ENCODE peak calls at places on chromosome 7, in six cellular contexts. One of them, this sample, is unnamed.
A peak's percentile ranks its signal among the peaks of the same experiment; 100 is the strongest.

GRCh38 chr7:64045301-64046040 is at the start of gene ZNF727:
- DNase-seq in NAMALWA: no peak
- DNase-seq in HEK293T: no peak
- DNase-seq in astrocyte of the spinal cord: no peak
- DNase-seq in fibroblast of pulmonary artery: no peak
- DNase-seq in activated CD8-positive, alpha-beta memory T cell treated with anti-CD3 and anti-CD28 coated beads, Interleukin-2, amount 50 U/mL, for 4 hours: peak; percentile 19
- DNase-seq in this sample: no peak

GRCh38 chr7:17937506-17938115 is 2.7 kb downstream of the SNX13 start:
- DNase-seq in astrocyte of the spinal cord: no peak
- DNase-seq in fibroblast of pulmonary artery: no peak
- DNase-seq in activated CD8-positive, alpha-beta memory T cell treated with anti-CD3 and anti-CD28 coated beads, Interleukin-2, amount 50 U/mL, for 4 hours: no peak
- DNase-seq in HEK293T: no peak
- DNase-seq in NAMALWA: peak; percentile 49
- DNase-seq in this sample: no peak

GRCh38 chr7:94382155-94382554 is 12.5 kb upstream of the COL1A2 start:
- DNase-seq in HEK293T: no peak
- DNase-seq in NAMALWA: no peak
- DNase-seq in astrocyte of the spinal cord: no peak
- DNase-seq in fibroblast of pulmonary artery: no peak
- DNase-seq in activated CD8-positive, alpha-beta memory T cell treated with anti-CD3 and anti-CD28 coated beads, Interleukin-2, amount 50 U/mL, for 4 hours: no peak
- DNase-seq in this sample: no peak

GRCh38 chr7:128701062-128701785 is 29.1 kb downstream of the GARIN1A start:
- DNase-seq in HEK293T: no peak
- DNase-seq in fibroblast of pulmonary artery: no peak
- DNase-seq in NAMALWA: no peak
- DNase-seq in activated CD8-positive, alpha-beta memory T cell treated with anti-CD3 and anti-CD28 coated beads, Interleukin-2, amount 50 U/mL, for 4 hours: no peak
- DNase-seq in astrocyte of the spinal cord: no peak
- DNase-seq in this sample: no peak

GRCh38 chr7:1403844-1404404 is 55.3 kb downstream of the MICALL2 start:
- DNase-seq in fibroblast of pulmonary artery: peak; percentile 54
- DNase-seq in NAMALWA: no peak
- DNase-seq in astrocyte of the spinal cord: peak; percentile 79
- DNase-seq in activated CD8-positive, alpha-beta memory T cell treated with anti-CD3 and anti-CD28 coated beads, Interleukin-2, amount 50 U/mL, for 4 hours: no peak
- DNase-seq in HEK293T: peak; percentile 38
- DNase-seq in this sample: peak; percentile 32

GRCh38 chr7:15555385-15555859 is 6.4 kb downstream of the AGMO start:
- DNase-seq in activated CD8-positive, alpha-beta memory T cell treated with anti-CD3 and anti-CD28 coated beads, Interleukin-2, amount 50 U/mL, for 4 hours: no peak
- DNase-seq in HEK293T: no peak
- DNase-seq in fibroblast of pulmonary artery: peak; percentile 43
- DNase-seq in astrocyte of the spinal cord: peak; percentile 34
- DNase-seq in NAMALWA: no peak
- DNase-seq in this sample: peak; percentile 54

GRCh38 chr7:105766421-105767191 is 109.8 kb downstream of the ATXN7L1 start:
- DNase-seq in HEK293T: no peak
- DNase-seq in fibroblast of pulmonary artery: no peak
- DNase-seq in NAMALWA: no peak
- DNase-seq in activated CD8-positive, alpha-beta memory T cell treated with anti-CD3 and anti-CD28 coated beads, Interleukin-2, amount 50 U/mL, for 4 hours: no peak
- DNase-seq in astrocyte of the spinal cord: no peak
- DNase-seq in this sample: peak; percentile 23

GRCh38 chr7:120138497-120138896 is 134.5 kb upstream of the KCND2 start:
- DNase-seq in astrocyte of the spinal cord: no peak
- DNase-seq in HEK293T: no peak
- DNase-seq in fibroblast of pulmonary artery: no peak
- DNase-seq in NAMALWA: no peak
- DNase-seq in activated CD8-positive, alpha-beta memory T cell treated with anti-CD3 and anti-CD28 coated beads, Interleukin-2, amount 50 U/mL, for 4 hours: no peak
- DNase-seq in this sample: no peak

GRCh38 chr7:2087744-2088143 is 145.0 kb downstream of the MAD1L1 start:
- DNase-seq in astrocyte of the spinal cord: no peak
- DNase-seq in fibroblast of pulmonary artery: no peak
- DNase-seq in HEK293T: no peak
- DNase-seq in activated CD8-positive, alpha-beta memory T cell treated with anti-CD3 and anti-CD28 coated beads, Interleukin-2, amount 50 U/mL, for 4 hours: no peak
- DNase-seq in NAMALWA: no peak
- DNase-seq in this sample: no peak

GRCh38 chr7:98133621-98134266 is 27.1 kb downstream of the LMTK2 start:
- DNase-seq in HEK293T: no peak
- DNase-seq in activated CD8-positive, alpha-beta memory T cell treated with anti-CD3 and anti-CD28 coated beads, Interleukin-2, amount 50 U/mL, for 4 hours: no peak
- DNase-seq in astrocyte of the spinal cord: peak; percentile 17
- DNase-seq in fibroblast of pulmonary artery: no peak
- DNase-seq in NAMALWA: peak; percentile 25
- DNase-seq in this sample: no peak

GRCh38 chr7:3649678-3650445 is 348.8 kb downstream of the SDK1 start:
- DNase-seq in NAMALWA: no peak
- DNase-seq in astrocyte of the spinal cord: peak; percentile 25
- DNase-seq in fibroblast of pulmonary artery: peak; percentile 23
- DNase-seq in HEK293T: no peak
- DNase-seq in activated CD8-positive, alpha-beta memory T cell treated with anti-CD3 and anti-CD28 coated beads, Interleukin-2, amount 50 U/mL, for 4 hours: no peak
- DNase-seq in this sample: no peak

GRCh38 chr7:26789481-26790175 is 74.8 kb downstream of the SKAP2 start:
- DNase-seq in HEK293T: no peak
- DNase-seq in astrocyte of the spinal cord: no peak
- DNase-seq in fibroblast of pulmonary artery: no peak
- DNase-seq in activated CD8-positive, alpha-beta memory T cell treated with anti-CD3 and anti-CD28 coated beads, Interleukin-2, amount 50 U/mL, for 4 hours: no peak
- DNase-seq in NAMALWA: no peak
- DNase-seq in this sample: no peak

GRCh38 chr7:139870406-139870805 is 41.3 kb downstream of the TBXAS1 start:
- DNase-seq in HEK293T: no peak
- DNase-seq in NAMALWA: no peak
- DNase-seq in fibroblast of pulmonary artery: no peak
- DNase-seq in astrocyte of the spinal cord: no peak
- DNase-seq in activated CD8-positive, alpha-beta memory T cell treated with anti-CD3 and anti-CD28 coated beads, Interleukin-2, amount 50 U/mL, for 4 hours: no peak
- DNase-seq in this sample: no peak

GRCh38 chr7:127761196-127761595 is 109.2 kb downstream of the SND1 start:
- DNase-seq in HEK293T: no peak
- DNase-seq in fibroblast of pulmonary artery: no peak
- DNase-seq in activated CD8-positive, alpha-beta memory T cell treated with anti-CD3 and anti-CD28 coated beads, Interleukin-2, amount 50 U/mL, for 4 hours: no peak
- DNase-seq in NAMALWA: no peak
- DNase-seq in astrocyte of the spinal cord: no peak
- DNase-seq in this sample: no peak

GRCh38 chr7:149199234-149199990 is 4.1 kb downstream of the ZNF282 start:
- DNase-seq in fibroblast of pulmonary artery: peak; percentile 43
- DNase-seq in HEK293T: no peak
- DNase-seq in activated CD8-positive, alpha-beta memory T cell treated with anti-CD3 and anti-CD28 coated beads, Interleukin-2, amount 50 U/mL, for 4 hours: no peak
- DNase-seq in NAMALWA: no peak
- DNase-seq in astrocyte of the spinal cord: peak; percentile 40
- DNase-seq in this sample: no peak

GRCh38 chr7:150968056-150968455 is 10.1 kb downstream of the KCNH2 start:
- DNase-seq in NAMALWA: no peak
- DNase-seq in activated CD8-positive, alpha-beta memory T cell treated with anti-CD3 and anti-CD28 coated beads, Interleukin-2, amount 50 U/mL, for 4 hours: no peak
- DNase-seq in HEK293T: no peak
- DNase-seq in fibroblast of pulmonary artery: no peak
- DNase-seq in astrocyte of the spinal cord: no peak
- DNase-seq in this sample: no peak

GRCh38 chr7:142334806-142335205 is 76.9 kb upstream of the PRSS58 start:
- DNase-seq in NAMALWA: no peak
- DNase-seq in HEK293T: no peak
- DNase-seq in activated CD8-positive, alpha-beta memory T cell treated with anti-CD3 and anti-CD28 coated beads, Interleukin-2, amount 50 U/mL, for 4 hours: no peak
- DNase-seq in fibroblast of pulmonary artery: no peak
- DNase-seq in astrocyte of the spinal cord: no peak
- DNase-seq in this sample: no peak

GRCh38 chr7:131530137-131530536 is 26.3 kb downstream of the PODXL start:
- DNase-seq in astrocyte of the spinal cord: no peak
- DNase-seq in NAMALWA: no peak
- DNase-seq in fibroblast of pulmonary artery: no peak
- DNase-seq in activated CD8-positive, alpha-beta memory T cell treated with anti-CD3 and anti-CD28 coated beads, Interleukin-2, amount 50 U/mL, for 4 hours: no peak
- DNase-seq in HEK293T: no peak
- DNase-seq in this sample: no peak

GRCh38 chr7:37031571-37032257 is 307.4 kb upstream of the AOAH start:
- DNase-seq in fibroblast of pulmonary artery: peak; percentile 99
- DNase-seq in activated CD8-positive, alpha-beta memory T cell treated with anti-CD3 and anti-CD28 coated beads, Interleukin-2, amount 50 U/mL, for 4 hours: peak; percentile 33
- DNase-seq in HEK293T: peak; percentile 49
- DNase-seq in astrocyte of the spinal cord: peak; percentile 99
- DNase-seq in NAMALWA: no peak
- DNase-seq in this sample: no peak

GRCh38 chr7:116630932-116631449 is 41.0 kb upstream of the MET start:
- DNase-seq in astrocyte of the spinal cord: peak; percentile 90
- DNase-seq in activated CD8-positive, alpha-beta memory T cell treated with anti-CD3 and anti-CD28 coated beads, Interleukin-2, amount 50 U/mL, for 4 hours: no peak
- DNase-seq in fibroblast of pulmonary artery: peak; percentile 76
- DNase-seq in HEK293T: peak; percentile 56
- DNase-seq in NAMALWA: no peak
- DNase-seq in this sample: peak; percentile 3

GRCh38 chr7:115805458-115805857 is 225.1 kb downstream of the TFEC start:
- DNase-seq in HEK293T: no peak
- DNase-seq in activated CD8-positive, alpha-beta memory T cell treated with anti-CD3 and anti-CD28 coated beads, Interleukin-2, amount 50 U/mL, for 4 hours: no peak
- DNase-seq in astrocyte of the spinal cord: peak; percentile 50
- DNase-seq in NAMALWA: no peak
- DNase-seq in fibroblast of pulmonary artery: no peak
- DNase-seq in this sample: no peak

GRCh38 chr7:11524476-11525398 is 307.3 kb downstream of the THSD7A start:
- DNase-seq in activated CD8-positive, alpha-beta memory T cell treated with anti-CD3 and anti-CD28 coated beads, Interleukin-2, amount 50 U/mL, for 4 hours: no peak
- DNase-seq in fibroblast of pulmonary artery: no peak
- DNase-seq in NAMALWA: no peak
- DNase-seq in HEK293T: no peak
- DNase-seq in astrocyte of the spinal cord: no peak
- DNase-seq in this sample: no peak

GRCh38 chr7:90948085-90948484 is 316.1 kb upstream of the FZD1 start:
- DNase-seq in activated CD8-positive, alpha-beta memory T cell treated with anti-CD3 and anti-CD28 coated beads, Interleukin-2, amount 50 U/mL, for 4 hours: no peak
- DNase-seq in astrocyte of the spinal cord: no peak
- DNase-seq in fibroblast of pulmonary artery: no peak
- DNase-seq in HEK293T: no peak
- DNase-seq in NAMALWA: no peak
- DNase-seq in this sample: no peak

GRCh38 chr7:28152594-28152993 is 28.0 kb downstream of the JAZF1 start:
- DNase-seq in NAMALWA: no peak
- DNase-seq in astrocyte of the spinal cord: no peak
- DNase-seq in activated CD8-positive, alpha-beta memory T cell treated with anti-CD3 and anti-CD28 coated beads, Interleukin-2, amount 50 U/mL, for 4 hours: no peak
- DNase-seq in HEK293T: no peak
- DNase-seq in fibroblast of pulmonary artery: no peak
- DNase-seq in this sample: no peak

GRCh38 chr7:7996568-7996967 is 28.0 kb downstream of the GLCCI1 start:
- DNase-seq in NAMALWA: no peak
- DNase-seq in HEK293T: peak; percentile 4
- DNase-seq in fibroblast of pulmonary artery: no peak
- DNase-seq in activated CD8-positive, alpha-beta memory T cell treated with anti-CD3 and anti-CD28 coated beads, Interleukin-2, amount 50 U/mL, for 4 hours: no peak
- DNase-seq in astrocyte of the spinal cord: peak; percentile 52
- DNase-seq in this sample: peak; percentile 12

GRCh38 chr7:93453264-93453663 is 121.3 kb downstream of the CALCR start:
- DNase-seq in NAMALWA: no peak
- DNase-seq in astrocyte of the spinal cord: no peak
- DNase-seq in fibroblast of pulmonary artery: no peak
- DNase-seq in HEK293T: no peak
- DNase-seq in activated CD8-positive, alpha-beta memory T cell treated with anti-CD3 and anti-CD28 coated beads, Interleukin-2, amount 50 U/mL, for 4 hours: no peak
- DNase-seq in this sample: no peak

GRCh38 chr7:55255501-55256445 is 109.4 kb upstream of the LANCL2 start:
- DNase-seq in astrocyte of the spinal cord: peak; percentile 84
- DNase-seq in NAMALWA: peak; percentile 88
- DNase-seq in HEK293T: peak; percentile 81
- DNase-seq in fibroblast of pulmonary artery: peak; percentile 82
- DNase-seq in activated CD8-positive, alpha-beta memory T cell treated with anti-CD3 and anti-CD28 coated beads, Interleukin-2, amount 50 U/mL, for 4 hours: peak; percentile 72
- DNase-seq in this sample: peak; percentile 65

GRCh38 chr7:71612011-71612410 is 480.1 kb downstream of the GALNT17 start:
- DNase-seq in astrocyte of the spinal cord: peak; percentile 45
- DNase-seq in activated CD8-positive, alpha-beta memory T cell treated with anti-CD3 and anti-CD28 coated beads, Interleukin-2, amount 50 U/mL, for 4 hours: no peak
- DNase-seq in fibroblast of pulmonary artery: no peak
- DNase-seq in NAMALWA: no peak
- DNase-seq in HEK293T: no peak
- DNase-seq in this sample: no peak

GRCh38 chr7:44177570-44178131 is 11.6 kb downstream of the GCK start:
- DNase-seq in NAMALWA: no peak
- DNase-seq in activated CD8-positive, alpha-beta memory T cell treated with anti-CD3 and anti-CD28 coated beads, Interleukin-2, amount 50 U/mL, for 4 hours: no peak
- DNase-seq in astrocyte of the spinal cord: peak; percentile 70
- DNase-seq in fibroblast of pulmonary artery: peak; percentile 47
- DNase-seq in HEK293T: peak; percentile 38
- DNase-seq in this sample: peak; percentile 26

GRCh38 chr7:3089493-3089892 is 45.8 kb upstream of the CARD11 start:
- DNase-seq in astrocyte of the spinal cord: peak; percentile 5
- DNase-seq in HEK293T: peak; percentile 62
- DNase-seq in NAMALWA: peak; percentile 50
- DNase-seq in activated CD8-positive, alpha-beta memory T cell treated with anti-CD3 and anti-CD28 coated beads, Interleukin-2, amount 50 U/mL, for 4 hours: no peak
- DNase-seq in fibroblast of pulmonary artery: peak; percentile 26
- DNase-seq in this sample: no peak

GRCh38 chr7:131556912-131557457 is 557 bp upstream of the PODXL start:
- DNase-seq in HEK293T: no peak
- DNase-seq in fibroblast of pulmonary artery: no peak
- DNase-seq in NAMALWA: no peak
- DNase-seq in activated CD8-positive, alpha-beta memory T cell treated with anti-CD3 and anti-CD28 coated beads, Interleukin-2, amount 50 U/mL, for 4 hours: no peak
- DNase-seq in astrocyte of the spinal cord: no peak
- DNase-seq in this sample: peak; percentile 74

GRCh38 chr7:47622946-47623640 is 41.2 kb upstream of the TNS3 start:
- DNase-seq in HEK293T: no peak
- DNase-seq in NAMALWA: no peak
- DNase-seq in activated CD8-positive, alpha-beta memory T cell treated with anti-CD3 and anti-CD28 coated beads, Interleukin-2, amount 50 U/mL, for 4 hours: no peak
- DNase-seq in fibroblast of pulmonary artery: peak; percentile 80
- DNase-seq in astrocyte of the spinal cord: peak; percentile 91
- DNase-seq in this sample: no peak

GRCh38 chr7:80134536-80135305 is at the start of gene GNAI1:
- DNase-seq in fibroblast of pulmonary artery: peak; percentile 83
- DNase-seq in activated CD8-positive, alpha-beta memory T cell treated with anti-CD3 and anti-CD28 coated beads, Interleukin-2, amount 50 U/mL, for 4 hours: peak; percentile 44
- DNase-seq in HEK293T: peak; percentile 63
- DNase-seq in astrocyte of the spinal cord: peak; percentile 75
- DNase-seq in NAMALWA: no peak
- DNase-seq in this sample: peak; percentile 79

GRCh38 chr7:885261-885892 is 9.0 kb downstream of the GET4 start:
- DNase-seq in astrocyte of the spinal cord: no peak
- DNase-seq in HEK293T: no peak
- DNase-seq in activated CD8-positive, alpha-beta memory T cell treated with anti-CD3 and anti-CD28 coated beads, Interleukin-2, amount 50 U/mL, for 4 hours: no peak
- DNase-seq in fibroblast of pulmonary artery: no peak
- DNase-seq in NAMALWA: no peak
- DNase-seq in this sample: no peak

GRCh38 chr7:19713676-19714075 is 4.8 kb upstream of the POLR1F start:
- DNase-seq in HEK293T: peak; percentile 7
- DNase-seq in astrocyte of the spinal cord: peak; percentile 55
- DNase-seq in NAMALWA: peak; percentile 89
- DNase-seq in activated CD8-positive, alpha-beta memory T cell treated with anti-CD3 and anti-CD28 coated beads, Interleukin-2, amount 50 U/mL, for 4 hours: peak; percentile 47
- DNase-seq in fibroblast of pulmonary artery: peak; percentile 69
- DNase-seq in this sample: peak; percentile 6

GRCh38 chr7:120993011-120993574 is 4.6 kb downstream of the CPED1 start:
- DNase-seq in fibroblast of pulmonary artery: no peak
- DNase-seq in astrocyte of the spinal cord: peak; percentile 16
- DNase-seq in HEK293T: no peak
- DNase-seq in NAMALWA: no peak
- DNase-seq in activated CD8-positive, alpha-beta memory T cell treated with anti-CD3 and anti-CD28 coated beads, Interleukin-2, amount 50 U/mL, for 4 hours: no peak
- DNase-seq in this sample: no peak

GRCh38 chr7:422191-422885 is 97.3 kb downstream of the PDGFA start:
- DNase-seq in HEK293T: no peak
- DNase-seq in astrocyte of the spinal cord: no peak
- DNase-seq in NAMALWA: no peak
- DNase-seq in fibroblast of pulmonary artery: no peak
- DNase-seq in activated CD8-positive, alpha-beta memory T cell treated with anti-CD3 and anti-CD28 coated beads, Interleukin-2, amount 50 U/mL, for 4 hours: no peak
- DNase-seq in this sample: no peak